ENCODE peak calls at places on chromosomes 3 and 15, in eight cellular contexts. N, R, K, Y, U, M, J and P are unnamed samples. For H3K9me3, the result is how much of the 10 kb centered on the place peaks cover.

GRCh38 chr15:73906346-73907017 is 19.8 kb upstream of the LOXL1 start:
- DNase-seq in U (no peak), J (no peak), M (no peak), K (no peak), Y (no peak), N (no peak), R (peak), P (no peak)

GRCh38 chr3:79976466-79976865 is 208.7 kb upstream of the ROBO1 start:
- DNase-seq in R (no peak), J (no peak), M (no peak), U (no peak), N (no peak), K (no peak), Y (peak), P (no peak)

GRCh38 chr3:172520332-172520831 is 2.8 kb downstream of the TNFSF10 start:
- DNase-seq in U (no peak), K (no peak), J (no peak), N (no peak), M (no peak), Y (no peak), R (peak), P (no peak)

GRCh38 chr3:141412936-141413354 is 44.6 kb downstream of the ZBTB38 start:
- DNase-seq in R (peak), K (peak), J (no peak), U (no peak), Y (no peak), M (no peak), N (peak), P (peak)

GRCh38 chr3:164550857-164551256 is 527.4 kb downstream of the SI start:
- DNase-seq in U (no peak), J (no peak), M (no peak), R (no peak), Y (no peak), K (no peak), N (no peak), P (no peak)

GRCh38 chr15:68379759-68380290 is 52.1 kb downstream of the ITGA11 start:
- DNase-seq in M (no peak), J (no peak), Y (no peak), U (peak), K (peak), N (no peak), R (no peak), P (no peak)

GRCh38 chr3:170421758-170422157 is 3.1 kb downstream of the CLDN11 start:
- DNase-seq in K (no peak), R (peak), M (no peak), N (no peak), J (no peak), Y (no peak), U (no peak), P (no peak)

GRCh38 chr15:51782357-51782896 is 31.0 kb downstream of the TMOD2 start:
- DNase-seq in J (peak), M (peak), K (no peak), N (peak), Y (peak), R (peak), U (peak), P (peak)

GRCh38 chr3:45597166-45597565 is 2.6 kb downstream of the LIMD1 start:
- DNase-seq in J (no peak), R (peak), U (peak), Y (peak), N (no peak), K (no peak), M (no peak), P (no peak)

GRCh38 chr3:150545419-150546225 is 674 bp downstream of the SERP1 start:
- DNase-seq in U (peak), M (no peak), J (no peak), N (peak), R (peak), K (peak), Y (peak), P (peak)

GRCh38 chr15:75456710-75457109 is 5.2 kb upstream of the SIN3A start:
- DNase-seq in Y (no peak), J (no peak), M (no peak), N (no peak), R (peak), U (no peak), K (no peak), P (no peak)

GRCh38 chr15:90680371-90680935 is 36.7 kb upstream of the BLM start:
- DNase-seq in U (no peak), K (no peak), R (peak), J (no peak), M (no peak), N (no peak), Y (peak), P (no peak)

GRCh38 chr3:53890726-53891499 is 746 bp downstream of the SELENOK start:
- DNase-seq in M (peak), R (peak), N (peak), U (peak), J (peak), Y (peak), K (peak), P (peak)

GRCh38 chr3:99808163-99808794 is 9.4 kb upstream of the CMSS1 start:
- DNase-seq in U (peak), J (peak), M (peak), N (peak), K (peak), Y (peak), R (peak), P (peak)

GRCh38 chr15:76588811-76589747 is 252.5 kb downstream of the ISL2 start:
- DNase-seq in Y (no peak), J (no peak), K (no peak), U (no peak), M (no peak), N (peak), R (no peak), P (no peak)

GRCh38 chr3:151925876-151926275 is 52.4 kb downstream of the SUCNR1 start:
- DNase-seq in J (no peak), Y (peak), N (no peak), M (no peak), R (peak), K (no peak), U (no peak), P (peak)

GRCh38 chr3:181757694-181758306 is 46.1 kb downstream of the SOX2 start:
- DNase-seq in J (no peak), M (no peak), U (no peak), Y (no peak), R (no peak), N (no peak), K (no peak), P (peak)

GRCh38 chr3:189756651-189757078 is 125.5 kb downstream of the TP63 start:
- DNase-seq in R (no peak), M (no peak), Y (peak), N (no peak), U (no peak), K (no peak), J (no peak), P (no peak)

GRCh38 chr15:27863000-27863399 is 236.1 kb downstream of the OCA2 start:
- DNase-seq in M (no peak), K (no peak), J (no peak), Y (no peak), N (no peak), U (no peak), R (no peak), P (no peak)
- H3K9me3 ChIP-seq in M (under half), K (under half), J (under half), Y (under half), N (under half), U (under half), R (under half), P (under half)

GRCh38 chr3:11948331-11948730 is 55.9 kb upstream of the SYN2 start:
- DNase-seq in U (no peak), K (no peak), Y (no peak), N (no peak), R (no peak), M (no peak), J (no peak), P (no peak)
- TF ChIP-seq EZH2phosphoT487 in U (no peak), K (no peak), Y (no peak), N (no peak), R (no peak), M (no peak), J (no peak), P (no peak)

GRCh38 chr3:13072239-13073041 is 789 bp downstream of the IQSEC1 start:
- DNase-seq in U (peak), R (no peak), Y (no peak), M (no peak), N (no peak), K (peak), J (peak), P (peak)
- H3K4me2 ChIP-seq in U (peak), R (no peak), Y (no peak), M (no peak), N (peak), K (peak), J (peak), P (peak)

GRCh38 chr15:39717134-39717533 is 65.5 kb downstream of the FSIP1 start:
- DNase-seq in J (no peak), N (no peak), Y (peak), R (no peak), M (no peak), K (no peak), U (no peak), P (no peak)
- H3K9me3 ChIP-seq in J (under half), N (under half), Y (under half), R (under half), M (under half), K (under half), U (under half), P (under half)

GRCh38 chr3:17643691-17644090 is 98.7 kb downstream of the TBC1D5 start:
- DNase-seq in M (no peak), U (no peak), R (peak), Y (no peak), J (no peak), K (no peak), N (no peak), P (no peak)
- TF ChIP-seq EZH2phosphoT487 in M (no peak), U (no peak), R (no peak), Y (no peak), J (no peak), K (no peak), N (no peak), P (no peak)

DNA sequence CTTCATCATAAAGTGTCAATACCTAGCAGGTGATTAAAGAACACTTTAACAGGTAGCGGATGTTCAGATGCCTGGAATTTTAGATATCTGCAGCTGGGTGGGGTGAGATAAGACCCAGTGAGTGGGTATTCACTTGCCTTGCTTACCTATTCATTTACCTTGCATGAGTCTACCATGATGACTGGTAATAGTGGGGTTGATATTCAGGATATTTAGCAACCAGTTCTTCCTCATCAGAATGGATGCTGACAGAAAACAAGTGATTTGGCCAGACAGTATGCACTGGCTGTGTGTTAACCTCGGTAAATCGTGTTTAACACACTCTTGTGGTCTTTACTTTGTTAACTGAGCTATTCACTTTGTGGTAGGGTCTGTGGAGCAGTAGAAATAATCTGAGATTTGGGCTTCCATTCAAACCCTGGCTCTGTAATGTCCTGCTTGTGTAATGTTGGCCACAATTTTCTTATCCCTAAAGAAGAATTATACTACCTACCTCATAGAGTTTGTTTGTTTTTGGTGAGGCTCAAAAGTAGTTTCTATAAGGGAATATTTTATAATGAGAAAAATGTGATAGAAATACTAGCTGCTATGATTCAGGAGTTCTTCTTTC is 391.9 kb upstream of the TBL1XR1 start:
- DNase-seq in K (no peak), R (no peak), Y (no peak), N (no peak), M (no peak), J (no peak), U (no peak), P (no peak)
- H3K4me2 ChIP-seq in K (no peak), R (peak), Y (peak), N (peak), M (peak), J (peak), U (no peak), P (peak)